ENCODE peak calls at places on chromosomes 12 and 14, in eight cellular contexts. One of them, this sample, is unnamed.

GRCh38 chr14:101464984-101465794 is 96.1 kb upstream of the DIO3 start:
- DNase-seq in GM23248: no peak
- DNase-seq in A549: no peak
- DNase-seq in kidney: peak; percentile 29
- DNase-seq in stomach: peak; percentile 20
- DNase-seq in transverse colon: no peak
- DNase-seq in endodermal cell: no peak
- DNase-seq in body of pancreas: no peak
- DNase-seq in this sample: no peak

GRCh38 chr14:52078093-52078492 is 9.2 kb upstream of the NID2 start:
- DNase-seq in GM23248: peak; percentile 71
- DNase-seq in A549: no peak
- DNase-seq in kidney: no peak
- DNase-seq in stomach: no peak
- DNase-seq in transverse colon: no peak
- DNase-seq in endodermal cell: no peak
- DNase-seq in body of pancreas: no peak
- DNase-seq in this sample: no peak

GRCh38 chr12:88681271-88681670 is 101.0 kb upstream of the KITLG start:
- DNase-seq in GM23248: no peak
- DNase-seq in A549: no peak
- DNase-seq in kidney: no peak
- DNase-seq in stomach: no peak
- DNase-seq in transverse colon: no peak
- DNase-seq in endodermal cell: no peak
- DNase-seq in body of pancreas: no peak
- DNase-seq in this sample: no peak

GRCh38 chr14:105330491-105330895 is 15.9 kb downstream of the PACS2 start:
- DNase-seq in GM23248: peak; percentile 90
- DNase-seq in A549: no peak
- DNase-seq in kidney: peak; percentile 82
- DNase-seq in stomach: no peak
- DNase-seq in transverse colon: no peak
- DNase-seq in endodermal cell: no peak
- DNase-seq in body of pancreas: no peak
- DNase-seq in this sample: no peak

GRCh38 chr12:14367097-14367661 is 1.7 kb downstream of the ATF7IP start:
- DNase-seq in GM23248: peak; percentile 75
- DNase-seq in A549: peak; percentile 19
- DNase-seq in kidney: no peak
- DNase-seq in stomach: no peak
- DNase-seq in transverse colon: no peak
- DNase-seq in endodermal cell: no peak
- DNase-seq in body of pancreas: no peak
- DNase-seq in this sample: peak; percentile 44

GRCh38 chr12:132337557-132337956 is 8.2 kb upstream of the GALNT9 start:
- DNase-seq in GM23248: no peak
- DNase-seq in A549: no peak
- DNase-seq in kidney: no peak
- DNase-seq in stomach: no peak
- DNase-seq in transverse colon: no peak
- DNase-seq in endodermal cell: no peak
- DNase-seq in body of pancreas: no peak
- DNase-seq in this sample: no peak

GRCh38 chr12:16573652-16574077 is 32.3 kb downstream of the LMO3 start:
- DNase-seq in GM23248: no peak
- DNase-seq in A549: no peak
- DNase-seq in kidney: no peak
- DNase-seq in stomach: no peak
- DNase-seq in transverse colon: peak; percentile 11
- DNase-seq in endodermal cell: peak; percentile 91
- DNase-seq in body of pancreas: peak; percentile 73
- DNase-seq in this sample: no peak

GRCh38 chr14:86532219-86532618 is 1002.3 kb downstream of the FLRT2 start:
- DNase-seq in GM23248: no peak
- DNase-seq in A549: no peak
- DNase-seq in kidney: no peak
- DNase-seq in stomach: peak; percentile 56
- DNase-seq in transverse colon: no peak
- DNase-seq in endodermal cell: no peak
- DNase-seq in body of pancreas: peak; percentile 43
- DNase-seq in this sample: no peak

GRCh38 chr12:57234233-57234570 is 4.7 kb downstream of the SHMT2 start:
- DNase-seq in GM23248: no peak
- DNase-seq in A549: no peak
- DNase-seq in kidney: no peak
- DNase-seq in stomach: no peak
- DNase-seq in transverse colon: no peak
- DNase-seq in endodermal cell: no peak
- DNase-seq in body of pancreas: no peak
- DNase-seq in this sample: no peak

GRCh38 chr14:105484069-105484996 is 2.4 kb upstream of the CRIP1 start:
- DNase-seq in GM23248: peak; percentile 86
- DNase-seq in A549: peak; percentile 53
- DNase-seq in kidney: no peak
- DNase-seq in stomach: no peak
- DNase-seq in transverse colon: no peak
- DNase-seq in endodermal cell: no peak
- DNase-seq in body of pancreas: no peak
- DNase-seq in this sample: no peak

GRCh38 chr14:106657460-106657859 is 1131.1 kb downstream of the TMEM121 start:
- DNase-seq in GM23248: no peak
- DNase-seq in A549: no peak
- DNase-seq in kidney: no peak
- DNase-seq in stomach: no peak
- DNase-seq in transverse colon: peak; percentile 46
- DNase-seq in endodermal cell: no peak
- DNase-seq in body of pancreas: no peak
- DNase-seq in this sample: peak; percentile 7

GRCh38 chr12:77540097-77540496 is 290.6 kb upstream of the NAV3 start:
- DNase-seq in GM23248: no peak
- DNase-seq in A549: no peak
- DNase-seq in kidney: no peak
- DNase-seq in stomach: no peak
- DNase-seq in transverse colon: no peak
- DNase-seq in endodermal cell: no peak
- DNase-seq in body of pancreas: no peak
- DNase-seq in this sample: no peak

GRCh38 chr12:54147186-54147585 is 41.6 kb downstream of the SMUG1 start:
- DNase-seq in GM23248: peak; percentile 72
- DNase-seq in A549: no peak
- DNase-seq in kidney: peak; percentile 78
- DNase-seq in stomach: peak; percentile 82
- DNase-seq in transverse colon: no peak
- DNase-seq in endodermal cell: no peak
- DNase-seq in body of pancreas: no peak
- DNase-seq in this sample: peak; percentile 13

GRCh38 chr12:10982244-10982643 is 4.5 kb downstream of the TAS2R50 start:
- DNase-seq in GM23248: no peak
- DNase-seq in A549: no peak
- DNase-seq in kidney: no peak
- DNase-seq in stomach: no peak
- DNase-seq in transverse colon: no peak
- DNase-seq in endodermal cell: no peak
- DNase-seq in body of pancreas: no peak
- DNase-seq in this sample: peak; percentile 35

GRCh38 chr14:100775831-100776591 is 49.3 kb downstream of the DLK1 start:
- DNase-seq in GM23248: no peak
- DNase-seq in A549: no peak
- DNase-seq in kidney: no peak
- DNase-seq in stomach: peak; percentile 23
- DNase-seq in transverse colon: no peak
- DNase-seq in endodermal cell: peak; percentile 43
- DNase-seq in body of pancreas: no peak
- DNase-seq in this sample: no peak

GRCh38 chr12:89069431-89069830 is 282.9 kb downstream of the DUSP6 start:
- DNase-seq in GM23248: no peak
- DNase-seq in A549: no peak
- DNase-seq in kidney: no peak
- DNase-seq in stomach: no peak
- DNase-seq in transverse colon: no peak
- DNase-seq in endodermal cell: no peak
- DNase-seq in body of pancreas: no peak
- DNase-seq in this sample: no peak

GRCh38 chr12:26746315-26746714 is 86.7 kb downstream of the ITPR2 start:
- DNase-seq in GM23248: peak; percentile 85
- DNase-seq in A549: no peak
- DNase-seq in kidney: no peak
- DNase-seq in stomach: no peak
- DNase-seq in transverse colon: no peak
- DNase-seq in endodermal cell: no peak
- DNase-seq in body of pancreas: no peak
- DNase-seq in this sample: no peak

GRCh38 chr14:22428681-22429315 is 160.2 kb downstream of the DAD1 start:
- DNase-seq in GM23248: peak; percentile 26
- DNase-seq in A549: no peak
- DNase-seq in kidney: no peak
- DNase-seq in stomach: no peak
- DNase-seq in transverse colon: no peak
- DNase-seq in endodermal cell: peak; percentile 14
- DNase-seq in body of pancreas: no peak
- DNase-seq in this sample: peak; percentile 31

GRCh38 chr12:79162948-79163347 is 298.4 kb downstream of the SYT1 start:
- DNase-seq in GM23248: no peak
- DNase-seq in A549: no peak
- DNase-seq in kidney: no peak
- DNase-seq in stomach: no peak
- DNase-seq in transverse colon: no peak
- DNase-seq in endodermal cell: no peak
- DNase-seq in body of pancreas: no peak
- DNase-seq in this sample: no peak

GRCh38 chr14:78162202-78162601 is 8.0 kb upstream of the NRXN3 start:
- DNase-seq in GM23248: peak; percentile 2
- DNase-seq in A549: no peak
- DNase-seq in kidney: no peak
- DNase-seq in stomach: no peak
- DNase-seq in transverse colon: no peak
- DNase-seq in endodermal cell: no peak
- DNase-seq in body of pancreas: no peak
- DNase-seq in this sample: no peak

GRCh38 chr14:35368993-35369392 is 35.6 kb downstream of the NFKBIA start:
- DNase-seq in GM23248: no peak
- DNase-seq in A549: no peak
- DNase-seq in kidney: peak; percentile 78
- DNase-seq in stomach: no peak
- DNase-seq in transverse colon: no peak
- DNase-seq in endodermal cell: no peak
- DNase-seq in body of pancreas: no peak
- DNase-seq in this sample: no peak

GRCh38 chr12:131985145-131985875 is 35.6 kb downstream of the EP400 start:
- DNase-seq in GM23248: no peak
- DNase-seq in A549: no peak
- DNase-seq in kidney: no peak
- DNase-seq in stomach: peak; percentile 28
- DNase-seq in transverse colon: no peak
- DNase-seq in endodermal cell: peak; percentile 42
- DNase-seq in body of pancreas: no peak
- DNase-seq in this sample: no peak

DNA sequence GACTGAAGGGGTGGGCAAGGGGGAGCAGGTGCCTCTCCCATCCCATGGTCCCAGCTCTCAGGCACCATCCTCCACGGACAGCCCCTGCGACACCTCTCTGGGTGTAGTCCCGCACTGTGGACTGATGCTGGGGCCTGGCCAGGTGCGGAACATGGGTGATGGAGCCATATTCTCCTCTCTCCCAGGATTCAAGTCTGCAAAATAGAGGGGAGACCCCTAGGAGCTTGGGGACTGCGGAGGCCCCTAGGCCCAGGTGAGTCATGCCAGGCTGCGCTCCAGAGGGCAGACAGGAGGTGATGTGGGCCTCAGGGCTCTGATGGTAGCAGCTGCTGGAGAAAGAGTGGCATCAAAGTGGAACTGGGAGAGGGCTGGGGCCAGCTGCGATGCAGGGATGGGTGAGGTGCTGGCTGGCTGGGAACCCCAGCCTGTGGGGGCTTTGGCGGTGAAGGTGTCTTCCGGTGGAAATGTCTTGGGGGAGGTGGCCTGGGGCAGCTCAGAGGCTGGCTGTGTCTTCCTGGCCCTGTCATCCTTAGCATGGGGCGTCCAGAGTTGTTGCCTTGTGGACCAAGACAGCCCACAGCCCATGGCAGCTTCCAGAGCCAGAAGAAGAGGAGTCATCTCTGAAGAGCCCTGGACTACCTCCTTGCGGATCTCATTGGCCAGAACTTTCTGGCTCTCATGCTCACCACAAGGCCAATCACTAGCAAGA is 149.1 kb downstream of the KIF26A start:
- DNase-seq in GM23248: no peak
- DNase-seq in A549: no peak
- DNase-seq in kidney: peak; percentile 53
- DNase-seq in stomach: no peak
- DNase-seq in transverse colon: no peak
- DNase-seq in endodermal cell: peak; percentile 36
- DNase-seq in body of pancreas: peak; percentile 3
- DNase-seq in this sample: no peak
- H3K27ac ChIP-seq in GM23248: no peak overlapping the region
- H3K27ac ChIP-seq in A549: no peak overlapping the region
- H3K27ac ChIP-seq in kidney: no peak overlapping the region
- H3K27ac ChIP-seq in stomach: no peak overlapping the region
- H3K27ac ChIP-seq in transverse colon: no peak overlapping the region
- H3K27ac ChIP-seq in endodermal cell: no peak overlapping the region
- H3K27ac ChIP-seq in body of pancreas: no peak overlapping the region
- H3K27ac ChIP-seq in this sample: no peak overlapping the region

GRCh38 chr12:40101747-40102146 is 4.1 kb downstream of the SLC2A13 start:
- DNase-seq in GM23248: no peak
- DNase-seq in A549: no peak
- DNase-seq in kidney: no peak
- DNase-seq in stomach: no peak
- DNase-seq in transverse colon: no peak
- DNase-seq in endodermal cell: no peak
- DNase-seq in body of pancreas: no peak
- DNase-seq in this sample: no peak
- H3K4me3 ChIP-seq in GM23248: no peak overlapping the region
- H3K4me3 ChIP-seq in A549: no peak overlapping the region
- H3K4me3 ChIP-seq in kidney: no peak overlapping the region
- H3K4me3 ChIP-seq in stomach: no peak overlapping the region
- H3K4me3 ChIP-seq in transverse colon: no peak overlapping the region
- H3K4me3 ChIP-seq in endodermal cell: no peak overlapping the region
- H3K4me3 ChIP-seq in body of pancreas: no peak overlapping the region
- H3K4me3 ChIP-seq in this sample: no peak overlapping the region

DNA sequence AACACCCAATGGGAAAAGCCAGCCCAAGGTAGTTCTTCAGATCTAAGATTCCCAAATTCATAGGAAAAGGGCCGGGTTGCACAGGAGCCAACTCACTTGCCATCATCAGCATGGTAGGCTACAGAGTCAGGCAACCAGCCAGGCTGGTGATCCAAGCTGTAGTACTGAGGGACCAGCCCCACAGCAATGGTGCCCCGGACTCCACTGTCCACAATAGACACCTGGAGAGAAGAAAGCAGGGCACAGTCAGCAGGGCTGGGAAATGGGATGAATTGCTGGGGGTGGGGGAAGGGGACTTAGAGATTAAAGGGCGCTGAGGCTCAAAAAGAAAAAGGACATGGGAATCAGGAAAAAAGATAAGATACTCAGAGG is 4.2 kb downstream of the SPRYD3 start:
- DNase-seq in GM23248: no peak
- DNase-seq in A549: no peak
- DNase-seq in kidney: no peak
- DNase-seq in stomach: no peak
- DNase-seq in transverse colon: no peak
- DNase-seq in endodermal cell: no peak
- DNase-seq in body of pancreas: no peak
- DNase-seq in this sample: no peak
- H3K27ac ChIP-seq in GM23248: no peak overlapping the region
- H3K27ac ChIP-seq in A549: no peak overlapping the region
- H3K27ac ChIP-seq in kidney: no peak overlapping the region
- H3K27ac ChIP-seq in stomach: peak overlapping the region; percentile 63
- H3K27ac ChIP-seq in transverse colon: no peak overlapping the region
- H3K27ac ChIP-seq in endodermal cell: no peak overlapping the region
- H3K27ac ChIP-seq in body of pancreas: no peak overlapping the region
- H3K27ac ChIP-seq in this sample: no peak overlapping the region

GRCh38 chr12:49697808-49698207 is 9.4 kb downstream of the FMNL3 start:
- DNase-seq in GM23248: no peak
- DNase-seq in A549: no peak
- DNase-seq in kidney: no peak
- DNase-seq in stomach: no peak
- DNase-seq in transverse colon: no peak
- DNase-seq in endodermal cell: no peak
- DNase-seq in body of pancreas: no peak
- DNase-seq in this sample: no peak
- H3K4me3 ChIP-seq in GM23248: no peak overlapping the region
- H3K4me3 ChIP-seq in A549: no peak overlapping the region
- H3K4me3 ChIP-seq in kidney: no peak overlapping the region
- H3K4me3 ChIP-seq in stomach: no peak overlapping the region
- H3K4me3 ChIP-seq in transverse colon: no peak overlapping the region
- H3K4me3 ChIP-seq in endodermal cell: no peak overlapping the region
- H3K4me3 ChIP-seq in body of pancreas: no peak overlapping the region
- H3K4me3 ChIP-seq in this sample: no peak overlapping the region